ENCODE peak calls at places on chromosomes 5 and 9, in four cellular contexts. One of them, this sample, is unnamed.
A peak's percentile ranks its signal among the peaks of the same experiment; 100 is the strongest.

GRCh38 chr5:103402861-103403260 is 144.3 kb downstream of the MACIR start:
- DNase-seq in tibial nerve: no peak
- DNase-seq in thyroid gland: no peak
- DNase-seq in HCT116: no peak
- DNase-seq in this sample: no peak

GRCh38 chr5:16737620-16738364 is 121.0 kb upstream of the RETREG1 start:
- DNase-seq in HCT116: no peak
- DNase-seq in tibial nerve: no peak
- DNase-seq in thyroid gland: peak; percentile 52
- DNase-seq in this sample: no peak

GRCh38 chr9:125361837-125362531 is 100.4 kb downstream of the GAPVD1 start:
- DNase-seq in HCT116: peak; percentile 10
- DNase-seq in thyroid gland: no peak
- DNase-seq in tibial nerve: no peak
- DNase-seq in this sample: peak; percentile 41

GRCh38 chr5:64758916-64759315 is 9.6 kb downstream of the SREK1IP1 start:
- DNase-seq in tibial nerve: no peak
- DNase-seq in HCT116: no peak
- DNase-seq in thyroid gland: no peak
- DNase-seq in this sample: no peak

GRCh38 chr9:18700714-18701113 is 226.8 kb downstream of the ADAMTSL1 start:
- DNase-seq in tibial nerve: no peak
- DNase-seq in HCT116: no peak
- DNase-seq in thyroid gland: no peak
- DNase-seq in this sample: no peak

GRCh38 chr9:99185904-99186303 is 35.8 kb downstream of the ALG2 start:
- DNase-seq in HCT116: no peak
- DNase-seq in thyroid gland: no peak
- DNase-seq in tibial nerve: no peak
- DNase-seq in this sample: no peak

GRCh38 chr5:67140413-67140812 is 56.2 kb downstream of the CD180 start:
- DNase-seq in thyroid gland: no peak
- DNase-seq in HCT116: no peak
- DNase-seq in tibial nerve: no peak
- DNase-seq in this sample: no peak

GRCh38 chr5:139377226-139377625 is 5.9 kb downstream of the SLC23A1 start:
- DNase-seq in tibial nerve: no peak
- DNase-seq in HCT116: no peak
- DNase-seq in thyroid gland: no peak
- DNase-seq in this sample: no peak

GRCh38 chr9:86285247-86285646 is 2.9 kb upstream of the ISCA1 start:
- DNase-seq in HCT116: no peak
- DNase-seq in thyroid gland: no peak
- DNase-seq in tibial nerve: no peak
- DNase-seq in this sample: no peak

GRCh38 chr9:107732781-107733529 is 243.4 kb upstream of the KLF4 start:
- DNase-seq in tibial nerve: no peak
- DNase-seq in thyroid gland: peak; percentile 62
- DNase-seq in HCT116: no peak
- DNase-seq in this sample: peak; percentile 91

GRCh38 chr9:100285601-100286000 is 67.1 kb downstream of the TEX10 start:
- DNase-seq in tibial nerve: no peak
- DNase-seq in thyroid gland: no peak
- DNase-seq in HCT116: no peak
- DNase-seq in this sample: no peak

GRCh38 chr9:128105538-128106175 is 21.9 kb downstream of the PTGES2 start:
- DNase-seq in thyroid gland: no peak
- DNase-seq in HCT116: no peak
- DNase-seq in tibial nerve: no peak
- DNase-seq in this sample: no peak

GRCh38 chr5:135204151-135204600 is 170.1 kb upstream of the PITX1 start:
- DNase-seq in tibial nerve: no peak
- DNase-seq in thyroid gland: no peak
- DNase-seq in HCT116: no peak
- DNase-seq in this sample: peak; percentile 39

GRCh38 chr5:148653840-148654781 is at the start of gene HTR4:
- DNase-seq in thyroid gland: no peak
- DNase-seq in tibial nerve: no peak
- DNase-seq in HCT116: no peak
- DNase-seq in this sample: no peak

GRCh38 chr5:83034036-83034435 is 43.2 kb downstream of the TMEM167A start:
- DNase-seq in HCT116: no peak
- DNase-seq in thyroid gland: no peak
- DNase-seq in tibial nerve: no peak
- DNase-seq in this sample: no peak

GRCh38 chr5:37771731-37772130 is 68.1 kb downstream of the GDNF start:
- DNase-seq in HCT116: no peak
- DNase-seq in thyroid gland: no peak
- DNase-seq in tibial nerve: no peak
- DNase-seq in this sample: peak; percentile 98

GRCh38 chr5:107542428-107542827 is 128.3 kb downstream of the EFNA5 start:
- DNase-seq in HCT116: peak; percentile 54
- DNase-seq in tibial nerve: peak; percentile 69
- DNase-seq in thyroid gland: peak; percentile 35
- DNase-seq in this sample: peak; percentile 97

GRCh38 chr5:78387468-78388153 is 27.2 kb downstream of the SCAMP1 start:
- DNase-seq in HCT116: no peak
- DNase-seq in thyroid gland: peak; percentile 14
- DNase-seq in tibial nerve: no peak
- DNase-seq in this sample: no peak

GRCh38 chr5:178110511-178110910 is 2.8 kb upstream of the N4BP3 start:
- DNase-seq in HCT116: no peak
- DNase-seq in tibial nerve: no peak
- DNase-seq in thyroid gland: no peak
- DNase-seq in this sample: no peak

GRCh38 chr9:4073371-4073770 is 226.5 kb downstream of the GLIS3 start:
- DNase-seq in HCT116: peak; percentile 49
- DNase-seq in tibial nerve: no peak
- DNase-seq in thyroid gland: no peak
- DNase-seq in this sample: no peak

GRCh38 chr9:106450549-106450948 is 412.4 kb upstream of the ZNF462 start:
- DNase-seq in tibial nerve: no peak
- DNase-seq in thyroid gland: peak; percentile 29
- DNase-seq in HCT116: no peak
- DNase-seq in this sample: no peak

GRCh38 chr9:36987891-36988290 is 46.2 kb downstream of the PAX5 start:
- DNase-seq in tibial nerve: no peak
- DNase-seq in HCT116: no peak
- DNase-seq in thyroid gland: no peak
- DNase-seq in this sample: peak; percentile 13

GRCh38 chr9:93690618-93691017 is 114.2 kb downstream of the PHF2 start:
- DNase-seq in HCT116: no peak
- DNase-seq in tibial nerve: no peak
- DNase-seq in thyroid gland: no peak
- DNase-seq in this sample: no peak

GRCh38 chr5:9787813-9788600 is 157.9 kb upstream of the TAS2R1 start:
- DNase-seq in tibial nerve: no peak
- DNase-seq in HCT116: no peak
- DNase-seq in thyroid gland: no peak
- DNase-seq in this sample: peak; percentile 58

GRCh38 chr5:113262674-113263073 is 172.1 kb downstream of the TSSK1B start:
- DNase-seq in thyroid gland: no peak
- DNase-seq in HCT116: no peak
- DNase-seq in tibial nerve: no peak
- DNase-seq in this sample: no peak

GRCh38 chr5:119063579-119064379 is 7.1 kb upstream of the DMXL1 start:
- DNase-seq in thyroid gland: no peak
- DNase-seq in tibial nerve: no peak
- DNase-seq in HCT116: no peak
- DNase-seq in this sample: peak; percentile 46

GRCh38 chr5:149799119-149799623 is 69.1 kb downstream of the PPARGC1B start:
- DNase-seq in tibial nerve: no peak
- DNase-seq in thyroid gland: no peak
- DNase-seq in HCT116: no peak
- DNase-seq in this sample: peak; percentile 84

GRCh38 chr5:179251276-179251969 is 93.8 kb downstream of the ADAMTS2 start:
- DNase-seq in tibial nerve: no peak
- DNase-seq in thyroid gland: no peak
- DNase-seq in HCT116: no peak
- DNase-seq in this sample: no peak

GRCh38 chr5:172491481-172491880 is 37.2 kb upstream of the SH3PXD2B start:
- DNase-seq in tibial nerve: no peak
- DNase-seq in HCT116: no peak
- DNase-seq in thyroid gland: no peak
- DNase-seq in this sample: no peak

GRCh38 chr9:110370316-110370715 is 32.7 kb upstream of the TXNDC8 start:
- DNase-seq in HCT116: no peak
- DNase-seq in thyroid gland: no peak
- DNase-seq in tibial nerve: no peak
- DNase-seq in this sample: peak; percentile 26

DNA sequence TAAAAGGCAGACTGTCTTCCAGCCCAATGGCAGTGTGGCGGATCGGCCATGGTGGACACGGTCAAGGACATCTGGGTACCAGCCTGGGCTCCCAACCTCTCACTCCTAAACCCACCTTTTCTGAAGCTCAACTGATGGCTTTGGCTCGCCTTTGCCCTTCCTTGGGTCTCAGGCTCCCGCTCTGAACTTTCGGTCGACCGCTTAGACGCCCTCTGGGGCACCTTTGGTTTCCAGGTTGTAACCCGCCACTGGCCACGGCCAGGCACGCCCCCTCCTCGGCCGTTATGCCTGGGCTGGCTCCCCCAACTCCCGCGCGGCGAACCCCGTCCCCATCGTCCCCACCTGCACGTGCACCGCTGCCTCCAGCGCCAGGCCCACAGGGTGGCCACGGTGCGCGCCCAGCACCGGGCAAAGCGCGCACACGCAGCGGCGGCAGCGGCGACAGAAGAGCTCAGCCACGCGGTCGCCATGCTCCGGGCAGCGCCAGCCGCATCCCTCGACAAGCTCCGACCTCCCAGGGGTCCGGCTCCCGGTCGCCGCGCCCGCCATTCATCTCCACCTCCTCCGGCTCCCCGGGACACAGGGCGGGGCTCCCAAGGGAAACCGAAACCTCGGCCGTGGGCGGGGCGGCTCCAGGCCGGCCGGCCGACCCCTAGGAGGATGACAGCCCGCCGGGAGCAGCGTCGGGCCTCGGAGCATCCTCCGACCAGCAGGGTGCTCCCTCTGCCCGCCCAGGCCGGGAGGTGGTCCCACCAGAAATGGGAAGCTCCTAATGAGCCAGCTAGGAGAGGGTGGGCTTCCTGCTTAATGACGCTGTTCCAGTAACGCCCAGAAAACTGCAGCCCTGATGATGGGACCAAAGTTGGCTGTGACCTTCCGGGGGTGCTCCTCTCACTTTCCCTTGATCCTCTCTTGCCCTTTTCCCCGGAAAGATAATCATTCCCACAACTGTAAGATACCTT is at the start of gene TRIM14:
- DNase-seq in HCT116: peak; percentile 18
- DNase-seq in tibial nerve: peak; percentile 22
- DNase-seq in thyroid gland: peak; percentile 54
- DNase-seq in this sample: peak; percentile 51
- TF ChIP-seq CTCF in HCT116: peak; percentile 24
- TF ChIP-seq CTCF in tibial nerve: no peak
- TF ChIP-seq CTCF in thyroid gland: no peak
- TF ChIP-seq CTCF in this sample: peak; percentile 8

GRCh38 chr9:38685535-38685934 is 34.4 kb downstream of the FAM240B start:
- DNase-seq in HCT116: no peak
- DNase-seq in thyroid gland: no peak
- DNase-seq in tibial nerve: no peak
- DNase-seq in this sample: no peak

GRCh38 chr9:38686923-38687322 is 33.0 kb downstream of the FAM240B start:
- DNase-seq in tibial nerve: no peak
- DNase-seq in HCT116: no peak
- DNase-seq in thyroid gland: peak; percentile 50
- DNase-seq in this sample: no peak

GRCh38 chr9:38687992-38688391 is 31.9 kb downstream of the FAM240B start:
- DNase-seq in thyroid gland: no peak
- DNase-seq in tibial nerve: no peak
- DNase-seq in HCT116: no peak
- DNase-seq in this sample: no peak

GRCh38 chr9:38689678-38690077 is 30.3 kb downstream of the FAM240B start:
- DNase-seq in HCT116: no peak
- DNase-seq in tibial nerve: no peak
- DNase-seq in thyroid gland: peak; percentile 56
- DNase-seq in this sample: no peak

DNA sequence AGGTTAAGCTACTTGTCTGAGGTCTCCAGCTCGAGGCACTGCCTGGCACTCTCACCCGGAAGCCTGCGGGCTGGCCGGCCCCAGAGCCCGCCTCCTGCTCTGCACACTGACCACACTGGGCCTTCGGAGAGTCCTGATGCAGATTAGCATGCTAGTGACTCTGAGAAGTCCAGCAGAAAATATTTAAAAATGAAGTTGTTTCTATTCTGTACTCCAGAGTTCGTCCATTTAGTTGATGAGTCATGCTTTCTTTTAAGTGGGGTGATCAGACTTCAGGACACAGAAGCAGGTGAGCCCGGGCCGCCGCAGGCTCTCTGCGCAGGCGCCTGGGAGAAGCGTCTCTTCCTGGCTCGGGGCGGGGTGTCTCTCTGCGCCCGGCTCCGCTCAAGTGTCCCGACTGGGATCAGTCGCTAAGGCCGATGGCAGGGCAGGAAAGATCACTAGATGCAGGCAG is 32.5 kb downstream of the FAM240B start:
- DNase-seq in HCT116: peak; percentile 42
- DNase-seq in tibial nerve: no peak
- DNase-seq in thyroid gland: peak; percentile 92
- DNase-seq in this sample: peak; percentile 7
- H3K4me3 ChIP-seq in HCT116: peak overlapping the region; percentile 47
- H3K4me3 ChIP-seq in tibial nerve: no peak overlapping the region
- H3K4me3 ChIP-seq in thyroid gland: no peak overlapping the region
- H3K4me3 ChIP-seq in this sample: no peak overlapping the region

DNA sequence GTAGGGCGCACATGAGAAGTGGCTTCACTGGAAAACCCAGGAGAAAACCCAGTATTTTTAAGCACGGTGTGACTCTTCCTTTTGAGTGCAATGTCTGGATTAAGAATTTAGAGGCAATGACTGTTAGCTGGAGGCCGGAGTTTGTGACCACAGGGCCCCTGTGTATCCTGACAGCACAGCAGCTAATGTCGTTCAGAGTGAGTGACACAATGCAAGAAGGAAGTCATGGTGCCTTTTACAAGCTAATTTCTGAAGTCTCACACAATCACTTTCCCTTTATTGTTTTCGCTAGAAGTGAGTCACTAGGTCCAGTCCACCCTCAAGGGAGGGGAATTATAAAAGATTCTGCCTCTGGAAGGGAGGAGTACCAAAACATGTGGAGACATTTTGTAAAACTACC is 185.4 kb upstream of the FGF10 start:
- DNase-seq in HCT116: no peak
- DNase-seq in thyroid gland: no peak
- DNase-seq in tibial nerve: no peak
- DNase-seq in this sample: peak; percentile 0
- TF ChIP-seq CTCF in HCT116: no peak
- TF ChIP-seq CTCF in thyroid gland: no peak
- TF ChIP-seq CTCF in tibial nerve: no peak
- TF ChIP-seq CTCF in this sample: no peak

DNA sequence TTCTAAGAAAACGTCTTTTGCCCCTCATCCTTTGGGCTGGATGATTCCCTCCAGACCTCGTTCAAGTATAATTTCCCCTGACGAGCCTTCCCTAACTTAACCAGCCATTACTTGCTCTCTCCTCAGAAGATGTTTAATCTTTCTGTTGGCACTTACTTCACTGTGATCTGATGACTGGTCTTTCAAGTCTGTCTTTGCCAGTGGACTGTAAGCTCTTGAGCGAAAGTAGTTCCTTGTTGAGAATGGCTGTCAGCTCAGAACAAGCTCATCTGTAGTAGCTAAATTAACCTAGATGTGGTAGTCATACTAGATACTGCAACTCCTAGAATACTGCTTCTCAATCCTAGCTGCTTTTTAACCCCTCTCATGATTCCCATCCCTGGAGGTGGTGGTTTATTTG is 125.0 kb downstream of the AOPEP start:
- DNase-seq in tibial nerve: no peak
- DNase-seq in thyroid gland: no peak
- DNase-seq in HCT116: no peak
- DNase-seq in this sample: no peak
- H3K4me3 ChIP-seq in tibial nerve: no peak overlapping the region
- H3K4me3 ChIP-seq in thyroid gland: no peak overlapping the region
- H3K4me3 ChIP-seq in HCT116: no peak overlapping the region
- H3K4me3 ChIP-seq in this sample: no peak overlapping the region